ENCODE peak calls at places on chromosomes 2 and 18, in five cellular contexts. W is GM23248, C is HCT116, Q is SK-N-SH, L is OCI-LY7. V is an unnamed sample.

GRCh38 chr2:88016948-88017779 is 817 bp upstream of the RNU2-63P start:
- DNase-seq in W (no peak), Q (peak; percentile 76), C (peak; percentile 59), L (no peak), V (peak; percentile 77)

GRCh38 chr18:44693030-44693784 is 12.5 kb downstream of the SETBP1 start:
- DNase-seq in L (no peak), C (no peak), Q (no peak), W (peak; percentile 84), V (no peak)

GRCh38 chr2:20138696-20139095 is 86.2 kb downstream of the SDC1 start:
- DNase-seq in L (no peak), C (no peak), W (peak; percentile 27), Q (no peak), V (no peak)

GRCh38 chr18:6294119-6294784 is 120.5 kb downstream of the L3MBTL4 start:
- DNase-seq in L (no peak), C (no peak), Q (no peak), W (no peak), V (no peak)

GRCh38 chr2:218003994-218004419 is 1.2 kb upstream of the TNS1 start:
- DNase-seq in W (peak; percentile 96), L (no peak), Q (peak; percentile 51), C (no peak), V (no peak)

GRCh38 chr18:73683618-73684238 is 463.9 kb downstream of the FBXO15 start:
- DNase-seq in W (peak; percentile 39), Q (no peak), C (no peak), L (no peak), V (no peak)

GRCh38 chr2:214904634-214905033 is 95.2 kb upstream of the BARD1 start:
- DNase-seq in Q (no peak), W (no peak), C (no peak), L (no peak), V (no peak)

GRCh38 chr2:84498150-84498799 is 18.0 kb upstream of the DNAH6 start:
- DNase-seq in L (no peak), C (no peak), Q (no peak), W (no peak), V (no peak)

GRCh38 chr2:169034256-169034655 is 3.1 kb upstream of the ABCB11 start:
- DNase-seq in L (no peak), W (no peak), C (no peak), Q (no peak), V (no peak)

GRCh38 chr2:151197184-151198070 is 64.2 kb downstream of the RBM43 start:
- DNase-seq in Q (no peak), C (no peak), W (peak; percentile 1), L (no peak), V (no peak)

GRCh38 chr2:215930505-215931233 is 82.7 kb downstream of the MREG start:
- DNase-seq in L (no peak), W (peak; percentile 61), Q (no peak), C (no peak), V (no peak)

GRCh38 chr18:48142353-48142752 is 211.9 kb upstream of the SMAD2 start:
- DNase-seq in W (no peak), L (no peak), C (no peak), Q (no peak), V (no peak)

GRCh38 chr2:136135924-136136906 is 18.3 kb upstream of the CXCR4 start:
- DNase-seq in Q (no peak), W (no peak), L (peak; percentile 93), C (no peak), V (no peak)

GRCh38 chr2:119683717-119684443 is 4.9 kb downstream of the TMEM177 start:
- DNase-seq in L (no peak), C (no peak), Q (peak; percentile 60), W (no peak), V (no peak)

GRCh38 chr2:203707530-203707929 is 1.1 kb downstream of the CD28 start:
- DNase-seq in W (no peak), L (no peak), Q (no peak), C (no peak), V (no peak)

GRCh38 chr18:32696376-32696775 is 76.4 kb downstream of the KLHL14 start:
- DNase-seq in W (no peak), L (no peak), C (no peak), Q (no peak), V (no peak)

GRCh38 chr2:101124684-101125366 is 26.4 kb downstream of the TBC1D8 start:
- DNase-seq in L (no peak), Q (no peak), W (peak; percentile 83), C (peak; percentile 93), V (no peak)

GRCh38 chr18:77000527-77000926 is 132.1 kb downstream of the MBP start:
- DNase-seq in C (no peak), W (peak; percentile 72), Q (peak; percentile 82), L (peak; percentile 40), V (peak; percentile 64)

GRCh38 chr2:197613509-197613987 is 61.8 kb downstream of the RFTN2 start:
- DNase-seq in C (no peak), L (no peak), W (no peak), Q (no peak), V (no peak)

GRCh38 chr2:29075894-29076700 is 1.8 kb upstream of the PCARE start:
- DNase-seq in C (no peak), L (no peak), W (no peak), Q (peak; percentile 81), V (peak; percentile 29)

GRCh38 chr2:31271851-31272267 is 37.9 kb downstream of the EHD3 start:
- DNase-seq in Q (no peak), C (no peak), L (no peak), W (peak; percentile 72), V (no peak)

GRCh38 chr2:198127627-198128026 is 323.2 kb downstream of the PLCL1 start:
- DNase-seq in Q (peak; percentile 26), L (peak; percentile 53), C (peak; percentile 51), W (peak; percentile 84), V (peak; percentile 81)

GRCh38 chr18:10330428-10330827 is 124.0 kb upstream of the APCDD1 start:
- DNase-seq in Q (no peak), L (no peak), W (no peak), C (no peak), V (no peak)

DNA sequence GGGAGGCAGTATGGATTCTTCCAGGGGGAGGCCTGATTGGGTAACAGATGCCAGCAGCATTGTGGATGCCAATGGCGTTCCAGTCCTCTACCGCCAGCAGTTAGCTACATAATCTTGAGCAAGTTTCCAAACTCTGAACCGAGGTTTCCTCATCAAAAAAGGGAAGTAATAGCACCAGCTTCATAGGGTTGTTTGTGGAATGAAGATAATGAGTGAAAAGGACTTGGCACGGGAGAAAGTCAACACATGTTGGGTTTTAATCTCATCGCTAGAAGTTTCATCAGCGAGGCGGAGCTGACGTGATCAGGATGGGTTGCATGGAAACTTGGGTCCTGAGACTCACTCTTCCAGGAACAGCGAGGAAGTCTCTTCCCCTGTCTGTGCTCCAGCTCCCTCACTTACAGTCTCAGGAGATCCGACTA is 266.7 kb downstream of the SH3BP4 start:
- DNase-seq in C (no peak), Q (no peak), L (no peak), W (no peak), V (no peak)
- H3K4me1 ChIP-seq in C (no peaks in the 10 kb centered on the region), Q (peaks cover 3% of the 10 kb centered on the region), L (no peaks in the 10 kb centered on the region), W (peaks cover 28% of the 10 kb centered on the region), V (no peaks in the 10 kb centered on the region)

GRCh38 chr2:36397040-36397616 is 41.5 kb downstream of the CRIM1 start:
- DNase-seq in W (no peak), Q (no peak), C (no peak), L (no peak), V (no peak)

GRCh38 chr2:36394804-36395203 is 39.2 kb downstream of the CRIM1 start:
- DNase-seq in L (no peak), W (no peak), Q (no peak), C (no peak), V (no peak)

GRCh38 chr2:36397728-36398413 is 42.3 kb downstream of the CRIM1 start:
- DNase-seq in L (no peak), C (no peak), Q (no peak), W (no peak), V (no peak)

GRCh38 chr2:36395866-36396265 is 40.3 kb downstream of the CRIM1 start:
- DNase-seq in C (no peak), W (no peak), Q (no peak), L (no peak), V (no peak)

DNA sequence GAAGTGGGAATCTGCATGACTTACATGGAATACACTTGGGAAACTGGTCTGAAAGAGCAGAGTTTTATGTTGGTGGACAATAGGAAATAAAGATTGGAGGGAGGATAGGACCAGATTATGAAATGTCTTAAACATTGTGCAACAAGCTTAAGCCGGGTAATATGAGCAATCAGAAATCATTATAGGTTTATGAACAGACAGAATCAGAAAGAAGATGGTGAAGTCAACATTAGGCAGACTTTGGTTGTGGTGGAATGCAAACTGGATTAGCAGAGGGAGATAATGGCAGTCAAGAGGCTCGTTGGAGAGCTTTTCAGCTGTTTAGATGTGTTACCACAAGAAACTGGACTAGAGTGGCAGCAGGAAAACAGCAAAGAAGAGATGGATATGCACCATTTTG is 43.5 kb downstream of the CRIM1 start:
- DNase-seq in W (no peak), Q (no peak), L (no peak), C (no peak), V (no peak)
- TF ChIP-seq EZH2phosphoT487 in W (no peak), Q (no peak), L (no peak), C (no peak), V (no peak)

GRCh38 chr18:31232779-31233424 is 70.2 kb upstream of the DSC1 start:
- DNase-seq in W (no peak), L (no peak), Q (no peak), C (no peak), V (no peak)
- H3K4me1 ChIP-seq in W (no peaks in the 10 kb centered on the region), L (no peaks in the 10 kb centered on the region), Q (no peaks in the 10 kb centered on the region), C (peaks cover 56% of the 10 kb centered on the region), V (no peaks in the 10 kb centered on the region)

DNA sequence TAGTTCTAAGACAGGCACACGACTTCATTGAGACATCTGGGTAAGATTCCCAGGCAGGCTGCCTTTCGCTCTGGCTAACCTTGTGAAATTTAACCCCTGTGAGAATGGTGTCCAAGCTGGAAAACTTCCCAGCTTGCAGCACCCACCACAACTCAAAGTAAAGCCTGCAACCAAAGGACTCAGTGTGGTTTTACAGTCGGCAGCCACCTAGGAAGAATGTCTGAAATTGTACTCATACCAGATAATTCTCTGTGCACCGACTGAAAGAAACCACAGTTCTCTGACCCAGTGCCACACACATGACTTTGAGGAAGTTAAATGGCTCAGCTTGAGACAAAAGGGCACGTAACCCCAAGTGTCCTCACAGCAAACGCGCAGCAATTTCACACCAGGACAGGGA is 125.7 kb downstream of the RBMS1 start:
- DNase-seq in C (no peak), W (peak; percentile 92), Q (no peak), L (peak; percentile 18), V (no peak)
- TF ChIP-seq EZH2phosphoT487 in C (no peak), W (peak; percentile 67), Q (no peak), L (no peak), V (no peak)

GRCh38 chr2:54531558-54531957 is 75.4 kb downstream of the SPTBN1 start:
- DNase-seq in W (peak; percentile 85), L (no peak), Q (no peak), C (peak; percentile 8), V (no peak)
- H3K4me1 ChIP-seq in W (peaks cover 42% of the 10 kb centered on the region), L (peaks cover 18% of the 10 kb centered on the region), Q (peaks cover 11% of the 10 kb centered on the region), C (peaks cover 22% of the 10 kb centered on the region), V (no peaks in the 10 kb centered on the region)